ENCODE peak calls at places on chromosome 12, in nine cellular contexts. U is glomerular endothelial cell, C is left ventricle myocardium superior, F is cardiac fibroblast, Q is SW480, H is WERI-Rb-1, A is NCI-H187 treated with DMSO at 0.1 percent for 48 hours, E is brain microvascular endothelial cell, G is NCI-H1694 treated with DMSO at 0.1 percent for 48 hours. L is an unnamed sample.

GRCh38 chr12:130576286-130576933 is 139.7 kb downstream of the RIMBP2 start:
- DNase-seq in U (no peak), C (no peak), F (no peak), Q (no peak), H (peak), A (no peak), E (no peak), G (peak), L (no peak)

GRCh38 chr12:132493482-132494178 is 3.7 kb downstream of the FBRSL1 start:
- DNase-seq in U (no peak), C (no peak), F (no peak), Q (peak), H (no peak), A (no peak), E (no peak), G (no peak), L (no peak)

GRCh38 chr12:59499774-59500173 is 96.1 kb upstream of the SLC16A7 start:
- DNase-seq in U (no peak), C (no peak), F (no peak), Q (no peak), H (no peak), A (no peak), E (no peak), G (no peak), L (no peak)

GRCh38 chr12:16599081-16599480 is 6.9 kb downstream of the LMO3 start:
- DNase-seq in U (no peak), C (no peak), F (no peak), Q (no peak), H (no peak), A (no peak), E (no peak), G (no peak), L (no peak)

GRCh38 chr12:25894759-25895158 is 63.7 kb upstream of the RASSF8 start:
- DNase-seq in U (no peak), C (no peak), F (no peak), Q (no peak), H (no peak), A (no peak), E (no peak), G (no peak), L (peak)

GRCh38 chr12:47783024-47783755 is 10.2 kb downstream of the SLC48A1 start:
- DNase-seq in U (no peak), C (peak), F (no peak), Q (no peak), H (no peak), A (no peak), E (no peak), G (peak), L (no peak)

GRCh38 chr12:64585085-64585484 is 25.2 kb upstream of the RASSF3 start:
- DNase-seq in U (no peak), C (no peak), F (no peak), Q (no peak), H (no peak), A (no peak), E (no peak), G (no peak), L (no peak)

GRCh38 chr12:46629331-46630229 is 196.2 kb downstream of the SLC38A4 start:
- DNase-seq in U (no peak), C (no peak), F (no peak), Q (no peak), H (no peak), A (no peak), E (no peak), G (no peak), L (no peak)

GRCh38 chr12:61397668-61398067 is 862.5 kb upstream of the USP15 start:
- DNase-seq in U (no peak), C (no peak), F (no peak), Q (no peak), H (no peak), A (no peak), E (no peak), G (no peak), L (no peak)

GRCh38 chr12:11812558-11813421 is 163.3 kb downstream of the ETV6 start:
- DNase-seq in U (no peak), C (peak), F (peak), Q (peak), H (no peak), A (no peak), E (no peak), G (peak), L (peak)

GRCh38 chr12:111322336-111323250 is 46.3 kb downstream of the PHETA1 start:
- DNase-seq in U (no peak), C (peak), F (no peak), Q (no peak), H (no peak), A (no peak), E (no peak), G (no peak), L (no peak)

GRCh38 chr12:109873653-109874052 is 6.7 kb downstream of the GLTP start:
- DNase-seq in U (no peak), C (no peak), F (peak), Q (no peak), H (no peak), A (no peak), E (no peak), G (no peak), L (peak)

GRCh38 chr12:87687362-87687761 is 341.8 kb downstream of the C12orf50 start:
- DNase-seq in U (no peak), C (no peak), F (peak), Q (no peak), H (no peak), A (no peak), E (peak), G (no peak), L (peak)

GRCh38 chr12:55392032-55392795 is 8.1 kb upstream of the OR6C65 start:
- DNase-seq in U (no peak), C (no peak), F (no peak), Q (no peak), H (no peak), A (no peak), E (no peak), G (no peak), L (no peak)

GRCh38 chr12:49665384-49665783 is 41.8 kb downstream of the FMNL3 start:
- DNase-seq in U (no peak), C (no peak), F (no peak), Q (no peak), H (no peak), A (no peak), E (no peak), G (no peak), L (no peak)

GRCh38 chr12:113955109-113955970 is 10.8 kb downstream of the RBM19 start:
- DNase-seq in U (no peak), C (no peak), F (peak), Q (peak), H (peak), A (no peak), E (peak), G (no peak), L (peak)

GRCh38 chr12:40152783-40153383 is 47.0 kb upstream of the SLC2A13 start:
- DNase-seq in U (peak), C (peak), F (peak), Q (peak), H (peak), A (no peak), E (peak), G (peak), L (peak)

GRCh38 chr12:46174061-46174662 is 94.7 kb downstream of the SLC38A1 start:
- DNase-seq in U (no peak), C (no peak), F (no peak), Q (no peak), H (no peak), A (no peak), E (no peak), G (no peak), L (no peak)

GRCh38 chr12:121811434-121812319 is 7.9 kb downstream of the SETD1B start:
- DNase-seq in U (no peak), C (peak), F (peak), Q (peak), H (peak), A (no peak), E (peak), G (peak), L (peak)

GRCh38 chr12:124488520-124488919 is 78.9 kb downstream of the NCOR2 start:
- DNase-seq in U (no peak), C (no peak), F (no peak), Q (no peak), H (no peak), A (no peak), E (no peak), G (no peak), L (no peak)

GRCh38 chr12:10389941-10390340 is at the start of gene KLRK1:
- DNase-seq in U (no peak), C (no peak), F (no peak), Q (no peak), H (no peak), A (no peak), E (no peak), G (no peak), L (no peak)

GRCh38 chr12:80877706-80878384 is 59.9 kb downstream of the LIN7A start:
- DNase-seq in U (no peak), C (no peak), F (peak), Q (no peak), H (no peak), A (no peak), E (no peak), G (no peak), L (no peak)